ENCODE peak calls at places on chromosomes 7 and 10, in four cellular contexts. One of them, this sample, is unnamed.

GRCh38 chr7:77467453-77467852 is 51.3 kb upstream of the GSAP start:
- DNase-seq in sigmoid colon: peak
- DNase-seq in PC-3: no peak
- DNase-seq in psoas muscle: peak
- DNase-seq in this sample: no peak

GRCh38 chr7:29561271-29561670 is 2.4 kb upstream of the PRR15 start:
- DNase-seq in sigmoid colon: no peak
- DNase-seq in PC-3: no peak
- DNase-seq in psoas muscle: no peak
- DNase-seq in this sample: no peak

GRCh38 chr10:96345250-96345649 is 13.6 kb downstream of the OPALIN start:
- DNase-seq in sigmoid colon: no peak
- DNase-seq in PC-3: no peak
- DNase-seq in psoas muscle: no peak
- DNase-seq in this sample: no peak

GRCh38 chr7:26166681-26167266 is 14.8 kb downstream of the NFE2L3 start:
- DNase-seq in sigmoid colon: no peak
- DNase-seq in PC-3: peak
- DNase-seq in psoas muscle: no peak
- DNase-seq in this sample: no peak

GRCh38 chr7:17941171-17941490 is 837 bp upstream of the SNX13 start:
- DNase-seq in sigmoid colon: no peak
- DNase-seq in PC-3: peak
- DNase-seq in psoas muscle: no peak
- DNase-seq in this sample: peak

GRCh38 chr7:92988051-92988450 is 129.7 kb downstream of the SAMD9 start:
- DNase-seq in sigmoid colon: no peak
- DNase-seq in PC-3: peak
- DNase-seq in psoas muscle: no peak
- DNase-seq in this sample: peak

GRCh38 chr7:127751723-127752448 is 99.9 kb downstream of the SND1 start:
- DNase-seq in sigmoid colon: no peak
- DNase-seq in PC-3: no peak
- DNase-seq in psoas muscle: no peak
- DNase-seq in this sample: no peak

GRCh38 chr10:21084700-21085099 is 187.6 kb upstream of the NEBL start:
- DNase-seq in sigmoid colon: no peak
- DNase-seq in PC-3: no peak
- DNase-seq in psoas muscle: no peak
- DNase-seq in this sample: no peak

GRCh38 chr10:110353244-110354119 is 48.8 kb upstream of the SMNDC1 start:
- DNase-seq in sigmoid colon: no peak
- DNase-seq in PC-3: peak
- DNase-seq in psoas muscle: no peak
- DNase-seq in this sample: peak

GRCh38 chr7:122212754-122213153 is 68.7 kb upstream of the AASS start:
- DNase-seq in sigmoid colon: no peak
- DNase-seq in PC-3: no peak
- DNase-seq in psoas muscle: no peak
- DNase-seq in this sample: no peak

GRCh38 chr10:119762805-119763798 is 37.3 kb downstream of the INPP5F start:
- DNase-seq in sigmoid colon: no peak
- DNase-seq in PC-3: no peak
- DNase-seq in psoas muscle: no peak
- DNase-seq in this sample: no peak

GRCh38 chr10:63977329-63977923 is 456.2 kb downstream of the REEP3 start:
- DNase-seq in sigmoid colon: no peak
- DNase-seq in PC-3: peak
- DNase-seq in psoas muscle: no peak
- DNase-seq in this sample: peak

GRCh38 chr10:79310217-79310865 is 36.9 kb upstream of the PPIF start:
- DNase-seq in sigmoid colon: no peak
- DNase-seq in PC-3: no peak
- DNase-seq in psoas muscle: no peak
- DNase-seq in this sample: no peak

GRCh38 chr10:8037941-8038894 is 16.3 kb upstream of the GATA3 start:
- DNase-seq in sigmoid colon: no peak
- DNase-seq in PC-3: no peak
- DNase-seq in psoas muscle: no peak
- DNase-seq in this sample: no peak

GRCh38 chr7:77940647-77941046 is 142.1 kb downstream of the PHTF2 start:
- DNase-seq in sigmoid colon: no peak
- DNase-seq in PC-3: peak
- DNase-seq in psoas muscle: no peak
- DNase-seq in this sample: peak

GRCh38 chr10:61397175-61397986 is 55.8 kb downstream of the TMEM26 start:
- DNase-seq in sigmoid colon: no peak
- DNase-seq in PC-3: no peak
- DNase-seq in psoas muscle: no peak
- DNase-seq in this sample: no peak

GRCh38 chr7:66768865-66769832 is 28.6 kb downstream of the RABGEF1 start:
- DNase-seq in sigmoid colon: no peak
- DNase-seq in PC-3: no peak
- DNase-seq in psoas muscle: no peak
- DNase-seq in this sample: no peak

GRCh38 chr7:149427096-149427680 is 33.7 kb downstream of the ZNF777 start:
- DNase-seq in sigmoid colon: no peak
- DNase-seq in PC-3: no peak
- DNase-seq in psoas muscle: no peak
- DNase-seq in this sample: no peak

GRCh38 chr7:30470783-30471182 is 7.8 kb downstream of the NOD1 start:
- DNase-seq in sigmoid colon: peak
- DNase-seq in PC-3: peak
- DNase-seq in psoas muscle: no peak
- DNase-seq in this sample: no peak

GRCh38 chr7:69002416-69002815 is 595.9 kb upstream of the AUTS2 start:
- DNase-seq in sigmoid colon: no peak
- DNase-seq in PC-3: no peak
- DNase-seq in psoas muscle: no peak
- DNase-seq in this sample: no peak

GRCh38 chr10:102233997-102234396 is 7.3 kb downstream of the PITX3 start:
- DNase-seq in sigmoid colon: no peak
- DNase-seq in PC-3: no peak
- DNase-seq in psoas muscle: no peak
- DNase-seq in this sample: no peak

GRCh38 chr7:76057813-76058145 is 9.9 kb downstream of the MDH2 start:
- DNase-seq in sigmoid colon: no peak
- DNase-seq in PC-3: no peak
- DNase-seq in psoas muscle: peak
- DNase-seq in this sample: no peak

GRCh38 chr7:143375298-143376034 is 5.7 kb upstream of the ZYX start:
- DNase-seq in sigmoid colon: no peak
- DNase-seq in PC-3: peak
- DNase-seq in psoas muscle: no peak
- DNase-seq in this sample: no peak

GRCh38 chr10:116849271-116850057 is at the start of gene ENO4:
- DNase-seq in sigmoid colon: peak
- DNase-seq in PC-3: peak
- DNase-seq in psoas muscle: peak
- DNase-seq in this sample: peak

GRCh38 chr10:6878067-6878412 is 298.0 kb upstream of the PRKCQ start:
- DNase-seq in sigmoid colon: no peak
- DNase-seq in PC-3: no peak
- DNase-seq in psoas muscle: no peak
- DNase-seq in this sample: no peak
- TF ChIP-seq CTCF in sigmoid colon: no peak
- TF ChIP-seq CTCF in PC-3: no peak
- TF ChIP-seq CTCF in psoas muscle: peak
- TF ChIP-seq CTCF in this sample: no peak

GRCh38 chr10:117899181-117899683 is 147.5 kb downstream of the RAB11FIP2 start:
- DNase-seq in sigmoid colon: no peak
- DNase-seq in PC-3: peak
- DNase-seq in psoas muscle: no peak
- DNase-seq in this sample: no peak
- H3K27ac ChIP-seq in sigmoid colon: no peak
- H3K27ac ChIP-seq in PC-3: no peak
- H3K27ac ChIP-seq in psoas muscle: no peak
- H3K27ac ChIP-seq in this sample: no peak

GRCh38 chr7:39153113-39153512 is 175.4 kb downstream of the POU6F2 start:
- DNase-seq in sigmoid colon: no peak
- DNase-seq in PC-3: no peak
- DNase-seq in psoas muscle: no peak
- DNase-seq in this sample: no peak

GRCh38 chr7:39154815-39155214 is 177.1 kb downstream of the POU6F2 start:
- DNase-seq in sigmoid colon: no peak
- DNase-seq in PC-3: no peak
- DNase-seq in psoas muscle: no peak
- DNase-seq in this sample: no peak

GRCh38 chr7:39158367-39158766 is 180.7 kb downstream of the POU6F2 start:
- DNase-seq in sigmoid colon: no peak
- DNase-seq in PC-3: no peak
- DNase-seq in psoas muscle: no peak
- DNase-seq in this sample: no peak

DNA sequence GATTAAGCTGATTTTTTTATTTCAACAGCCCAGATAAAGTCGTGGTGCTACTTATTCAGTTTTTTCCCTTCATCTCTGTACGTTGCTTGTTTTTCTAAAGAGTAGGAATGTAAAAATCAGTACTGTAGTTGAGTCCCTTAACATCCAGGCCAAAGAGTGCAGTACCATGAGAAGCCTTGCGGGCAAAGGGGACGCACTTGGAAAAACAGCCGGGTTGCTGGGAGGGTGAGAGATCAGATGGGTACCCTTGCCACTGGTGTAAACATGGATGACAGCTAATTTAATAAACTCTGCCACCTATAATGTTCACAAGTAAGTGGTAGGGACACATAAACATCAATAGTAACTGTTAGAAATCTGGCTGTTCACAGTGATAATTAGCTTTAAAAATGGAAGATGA is 175.9 kb downstream of the POU6F2 start:
- DNase-seq in sigmoid colon: no peak
- DNase-seq in PC-3: no peak
- DNase-seq in psoas muscle: no peak
- DNase-seq in this sample: no peak
- TF ChIP-seq CTCF in sigmoid colon: no peak
- TF ChIP-seq CTCF in PC-3: no peak
- TF ChIP-seq CTCF in psoas muscle: no peak
- TF ChIP-seq CTCF in this sample: no peak

GRCh38 chr10:26438534-26439269 is 561 bp downstream of the APBB1IP start:
- DNase-seq in sigmoid colon: peak
- DNase-seq in PC-3: no peak
- DNase-seq in psoas muscle: peak
- DNase-seq in this sample: no peak
- H3K27ac ChIP-seq in sigmoid colon: peak
- H3K27ac ChIP-seq in PC-3: no peak
- H3K27ac ChIP-seq in psoas muscle: peak
- H3K27ac ChIP-seq in this sample: no peak

DNA sequence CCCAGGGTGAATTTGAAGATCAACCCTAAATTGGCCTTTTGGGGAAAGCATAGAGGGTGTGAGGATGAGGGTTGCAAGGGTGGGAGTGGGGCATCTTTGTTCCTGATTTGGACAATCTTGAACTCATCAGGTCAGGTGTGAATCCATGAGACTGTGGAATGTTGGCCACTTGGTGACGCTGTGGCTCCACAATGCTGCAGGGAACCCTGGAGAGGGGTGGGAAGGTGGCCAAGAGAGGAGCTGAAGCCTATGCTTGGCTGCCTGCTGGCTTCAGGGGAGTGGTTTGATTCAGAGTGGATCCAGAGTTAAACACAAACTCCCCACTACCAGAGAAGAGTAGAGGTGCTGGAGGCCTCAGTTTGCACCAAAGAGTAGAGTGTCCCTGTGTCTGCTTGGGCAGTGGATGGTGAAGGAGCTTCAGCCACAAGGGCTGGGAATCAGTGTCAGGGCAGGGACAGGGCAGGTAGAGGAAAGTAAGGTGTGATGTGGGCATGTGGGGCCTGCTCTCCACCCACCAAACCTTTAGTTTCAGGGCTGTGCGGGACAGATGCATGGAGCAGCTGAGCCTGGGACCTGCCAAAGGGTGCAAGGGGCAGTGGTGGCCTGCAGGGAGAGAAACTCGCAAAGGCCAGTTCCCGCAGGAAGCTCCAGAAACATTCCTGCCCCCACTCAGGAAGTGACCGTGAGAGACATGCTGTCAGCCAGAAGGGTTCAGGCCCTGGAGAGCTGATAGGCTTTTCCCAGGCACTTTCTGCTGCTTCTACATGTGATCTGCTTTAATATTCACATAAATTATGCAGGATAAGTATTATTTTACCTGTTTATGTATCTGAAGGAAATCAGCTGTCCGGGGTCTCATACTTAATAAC is 81.0 kb upstream of the PRSS58 start:
- DNase-seq in sigmoid colon: no peak
- DNase-seq in PC-3: peak
- DNase-seq in psoas muscle: peak
- DNase-seq in this sample: no peak
- TF ChIP-seq CTCF in sigmoid colon: no peak
- TF ChIP-seq CTCF in PC-3: peak
- TF ChIP-seq CTCF in psoas muscle: peak
- TF ChIP-seq CTCF in this sample: no peak

GRCh38 chr7:116441534-116441933 is 58.0 kb upstream of the CAV2 start:
- DNase-seq in sigmoid colon: no peak
- DNase-seq in PC-3: no peak
- DNase-seq in psoas muscle: no peak
- DNase-seq in this sample: no peak
- H3K27ac ChIP-seq in sigmoid colon: peak
- H3K27ac ChIP-seq in PC-3: peak
- H3K27ac ChIP-seq in psoas muscle: no peak
- H3K27ac ChIP-seq in this sample: no peak

GRCh38 chr10:24944512-24945255 is 7.7 kb downstream of the PRTFDC1 start:
- DNase-seq in sigmoid colon: no peak
- DNase-seq in PC-3: peak
- DNase-seq in psoas muscle: no peak
- DNase-seq in this sample: peak
- TF ChIP-seq CTCF in sigmoid colon: no peak
- TF ChIP-seq CTCF in PC-3: peak
- TF ChIP-seq CTCF in psoas muscle: no peak
- TF ChIP-seq CTCF in this sample: no peak

GRCh38 chr10:22252801-22253577 is 35.2 kb upstream of the EBLN1 start:
- DNase-seq in sigmoid colon: peak
- DNase-seq in PC-3: no peak
- DNase-seq in psoas muscle: peak
- DNase-seq in this sample: no peak

GRCh38 chr10:22251751-22252285 is 34.0 kb upstream of the EBLN1 start:
- DNase-seq in sigmoid colon: peak
- DNase-seq in PC-3: peak
- DNase-seq in psoas muscle: peak
- DNase-seq in this sample: peak

GRCh38 chr10:22252286-22252800 is 34.5 kb upstream of the EBLN1 start:
- DNase-seq in sigmoid colon: peak
- DNase-seq in PC-3: no peak
- DNase-seq in psoas muscle: peak
- DNase-seq in this sample: no peak

GRCh38 chr10:22253578-22253882 is 35.7 kb upstream of the EBLN1 start:
- DNase-seq in sigmoid colon: no peak
- DNase-seq in PC-3: no peak
- DNase-seq in psoas muscle: peak
- DNase-seq in this sample: no peak

GRCh38 chr10:22250897-22251605 is 33.2 kb upstream of the EBLN1 start:
- DNase-seq in sigmoid colon: no peak
- DNase-seq in PC-3: peak
- DNase-seq in psoas muscle: no peak
- DNase-seq in this sample: no peak
- H3K27ac ChIP-seq in sigmoid colon: peak
- H3K27ac ChIP-seq in PC-3: peak
- H3K27ac ChIP-seq in psoas muscle: peak
- H3K27ac ChIP-seq in this sample: peak

This sample was measured in RWPE1.